ENCODE peak calls at places on chromosomes 6 and 20, in six cellular contexts. I is kidney glomerular epithelial cell, X is NCI-H146, J is small intestine, H is activated B cell treated with CpG ODN at 0.5 μM for 24 hours, P is thoracic aorta. K is an unnamed sample.

GRCh38 chr6:11318835-11319813 is 86.7 kb upstream of the NEDD9 start:
- DNase-seq in I (no peak), X (no peak), J (peak), H (no peak), P (no peak), K (no peak)

GRCh38 chr20:12012241-12013222 is 94.8 kb downstream of the BTBD3 start:
- DNase-seq in I (no peak), X (peak), J (peak), H (no peak), P (no peak), K (peak)

GRCh38 chr20:34220581-34220980 is 20.6 kb upstream of the ASIP start:
- DNase-seq in I (no peak), X (no peak), J (no peak), H (no peak), P (no peak), K (peak)

GRCh38 chr6:2162089-2162465 is 83.3 kb downstream of the GMDS start:
- DNase-seq in I (no peak), X (no peak), J (no peak), H (no peak), P (no peak), K (no peak)

GRCh38 chr6:51289041-51289440 is 470.4 kb downstream of the TFAP2B start:
- DNase-seq in I (no peak), X (no peak), J (no peak), H (no peak), P (no peak), K (no peak)

GRCh38 chr20:20210327-20210726 is 157.6 kb upstream of the INSM1 start:
- DNase-seq in I (no peak), X (no peak), J (no peak), H (no peak), P (no peak), K (peak)

GRCh38 chr6:10831609-10832008 is 6.7 kb downstream of the MAK start:
- DNase-seq in I (no peak), X (no peak), J (no peak), H (no peak), P (no peak), K (no peak)

GRCh38 chr20:59961423-59961822 is 3.2 kb downstream of the CDH26 start:
- DNase-seq in I (no peak), X (no peak), J (no peak), H (no peak), P (no peak), K (no peak)

GRCh38 chr6:83215131-83216047 is 22.2 kb downstream of the RWDD2A start:
- DNase-seq in I (peak), X (peak), J (peak), H (no peak), P (no peak), K (peak)

GRCh38 chr6:38185752-38186151 is 366.2 kb downstream of the ZFAND3 start:
- DNase-seq in I (no peak), X (no peak), J (no peak), H (no peak), P (no peak), K (no peak)

GRCh38 chr6:123715243-123715863 is 78.6 kb upstream of the TRDN start:
- DNase-seq in I (peak), X (peak), J (peak), H (no peak), P (no peak), K (peak)

GRCh38 chr20:37430778-37431460 is 85.0 kb downstream of the SRC start:
- DNase-seq in I (no peak), X (peak), J (no peak), H (no peak), P (no peak), K (peak)

GRCh38 chr20:53829086-53829703 is 235.6 kb upstream of the ZNF217 start:
- DNase-seq in I (peak), X (no peak), J (peak), H (no peak), P (peak), K (no peak)

GRCh38 chr20:58890454-58891075 is 38.0 kb downstream of the GNAS start:
- DNase-seq in I (peak), X (peak), J (peak), H (peak), P (no peak), K (peak)

GRCh38 chr20:6942266-6942665 is 174.8 kb downstream of the BMP2 start:
- DNase-seq in I (no peak), X (no peak), J (no peak), H (no peak), P (no peak), K (no peak)